ENCODE peak calls at places on chromosomes 11 and 22, in seven cellular contexts. R is neuronal stem cell, S is H9, E is IMR-90, N is H1, M is mesenchymal stem cell, P is trophoblast cell. Y is an unnamed sample.

GRCh38 chr11:58629857-58630256 is 7.4 kb downstream of the CNTF start:
- DNase-seq in R (no peak), S (peak; percentile 39), E (peak; percentile 71), N (no peak), M (peak; percentile 58), P (no peak), Y (peak; percentile 76)

GRCh38 chr22:24155597-24156145 is 25.6 kb upstream of the SUSD2 start:
- DNase-seq in R (peak; percentile 30), S (peak; percentile 55), E (peak; percentile 65), N (peak; percentile 80), M (peak; percentile 77), P (no peak), Y (peak; percentile 52)

GRCh38 chr22:39130892-39131855 is 21.3 kb downstream of the CBX7 start:
- DNase-seq in R (peak; percentile 82), S (peak; percentile 34), E (peak; percentile 42), N (no peak), M (peak; percentile 47), P (no peak), Y (no peak)

GRCh38 chr22:49853981-49854791 is 542 bp downstream of the ZBED4 start:
- DNase-seq in R (peak; percentile 39), S (peak; percentile 38), E (peak; percentile 17), N (peak; percentile 54), M (peak; percentile 53), P (peak; percentile 27), Y (peak; percentile 52)

GRCh38 chr22:42895087-42895486 is 38.0 kb upstream of the ARFGAP3 start:
- DNase-seq in R (no peak), S (no peak), E (no peak), N (no peak), M (peak; percentile 11), P (no peak), Y (no peak)

GRCh38 chr22:19974935-19975706 is 33.5 kb upstream of the TXNRD2 start:
- DNase-seq in R (no peak), S (peak; percentile 46), E (no peak), N (no peak), M (no peak), P (peak; percentile 94), Y (peak; percentile 41)

GRCh38 chr22:35630387-35630793 is 13.3 kb upstream of the MB start:
- DNase-seq in R (no peak), S (peak; percentile 57), E (peak; percentile 63), N (no peak), M (peak; percentile 77), P (peak; percentile 89), Y (peak; percentile 87)

GRCh38 chr11:18310800-18311340 is 11.1 kb downstream of the HPS5 start:
- DNase-seq in R (no peak), S (no peak), E (no peak), N (no peak), M (no peak), P (no peak), Y (no peak)

GRCh38 chr11:76787271-76787670 is 4.1 kb downstream of the TSKU start:
- DNase-seq in R (no peak), S (no peak), E (no peak), N (no peak), M (no peak), P (no peak), Y (no peak)

GRCh38 chr22:47059701-47060161 is 297.3 kb downstream of the TBC1D22A start:
- DNase-seq in R (no peak), S (no peak), E (no peak), N (no peak), M (no peak), P (no peak), Y (no peak)

GRCh38 chr11:14288189-14288935 is 70.6 kb downstream of the RRAS2 start:
- DNase-seq in R (no peak), S (no peak), E (peak; percentile 89), N (no peak), M (peak; percentile 82), P (no peak), Y (no peak)

GRCh38 chr11:1752907-1753425 is 2.6 kb upstream of the IFITM10 start:
- DNase-seq in R (no peak), S (no peak), E (no peak), N (no peak), M (no peak), P (no peak), Y (no peak)

GRCh38 chr11:64751136-64751535 is 7.2 kb upstream of the RASGRP2 start:
- DNase-seq in R (no peak), S (no peak), E (no peak), N (no peak), M (no peak), P (no peak), Y (no peak)

GRCh38 chr11:32079511-32079910 is 11.4 kb upstream of the RCN1 start:
- DNase-seq in R (no peak), S (no peak), E (no peak), N (no peak), M (no peak), P (no peak), Y (no peak)

GRCh38 chr11:93513763-93514162 is 29.4 kb downstream of the SMCO4 start:
- DNase-seq in R (no peak), S (no peak), E (no peak), N (no peak), M (no peak), P (no peak), Y (no peak)

GRCh38 chr11:67304511-67305113 is 1.3 kb downstream of the SSH3 start:
- DNase-seq in R (no peak), S (peak; percentile 28), E (no peak), N (no peak), M (no peak), P (no peak), Y (no peak)

GRCh38 chr22:21102659-21103267 is 57.0 kb downstream of the LRRC74B start:
- DNase-seq in R (peak; percentile 81), S (peak; percentile 95), E (peak; percentile 37), N (peak; percentile 96), M (peak; percentile 69), P (peak; percentile 56), Y (peak; percentile 97)

GRCh38 chr11:20002312-20003216 is 157.7 kb downstream of the DBX1 start:
- DNase-seq in R (no peak), S (no peak), E (no peak), N (no peak), M (no peak), P (no peak), Y (no peak)

GRCh38 chr22:28998681-28999080 is 63.0 kb downstream of the C22orf31 start:
- DNase-seq in R (no peak), S (no peak), E (no peak), N (no peak), M (no peak), P (no peak), Y (no peak)

GRCh38 chr11:128889657-128890213 is 1.4 kb upstream of the KCNJ5 start:
- DNase-seq in R (no peak), S (no peak), E (no peak), N (no peak), M (no peak), P (no peak), Y (no peak)
- H2AK5ac ChIP-seq in R (peak overlapping the region; percentile 9), S (no peak overlapping the region), E (no peak overlapping the region), N (peak overlapping the region; percentile 29), M (no peak overlapping the region), P (no peak overlapping the region), Y (no peak overlapping the region)

GRCh38 chr11:65777241-65777640 is 3.5 kb downstream of the AP5B1 start:
- DNase-seq in R (no peak), S (no peak), E (no peak), N (no peak), M (no peak), P (no peak), Y (no peak)
- H3K27ac ChIP-seq in R (no peak overlapping the region), S (no peak overlapping the region), E (no peak overlapping the region), N (no peak overlapping the region), M (no peak overlapping the region), P (peak overlapping the region; percentile 81), Y (no peak overlapping the region)

GRCh38 chr11:42766191-42766590 is 545.6 kb upstream of the API5 start:
- DNase-seq in R (no peak), S (no peak), E (no peak), N (no peak), M (no peak), P (no peak), Y (no peak)
- H2BK5ac ChIP-seq in R (no peak overlapping the region), S (no peak overlapping the region), E (no peak overlapping the region), N (no peak overlapping the region), M (no peak overlapping the region), P (no peak overlapping the region), Y (no peak overlapping the region)

DNA sequence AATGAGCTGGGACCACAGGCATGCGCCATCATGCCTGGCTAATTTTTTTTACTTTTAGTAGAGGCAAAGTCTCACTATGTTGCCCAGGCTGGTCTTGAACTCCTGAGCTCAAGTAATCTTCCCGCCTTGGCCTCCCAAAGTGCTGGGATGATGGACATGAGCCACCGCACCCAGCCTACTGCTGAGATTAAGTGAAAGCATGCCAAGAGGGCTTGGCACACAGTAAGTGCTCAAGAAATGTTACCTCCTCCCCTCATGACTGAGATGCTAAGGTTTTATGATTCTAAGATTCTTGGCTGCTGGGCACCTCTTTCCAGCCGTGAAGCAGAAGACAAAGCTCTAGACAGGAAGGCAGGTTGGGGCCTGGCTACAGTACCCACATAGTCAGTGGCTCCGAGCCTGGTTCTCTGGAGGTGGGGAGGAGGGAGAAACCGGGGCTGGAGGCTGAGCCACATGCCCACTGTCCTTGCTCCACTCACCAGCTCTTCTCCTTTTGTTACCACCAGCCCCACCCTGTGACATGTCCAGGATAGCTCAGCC is 12.8 kb downstream of the ARHGEF17 start:
- DNase-seq in R (no peak), S (no peak), E (peak; percentile 40), N (no peak), M (peak; percentile 46), P (no peak), Y (no peak)
- H2AK5ac ChIP-seq in R (no peak overlapping the region), S (no peak overlapping the region), E (peak overlapping the region; percentile 95), N (peak overlapping the region; percentile 53), M (peak overlapping the region; percentile 95), P (peak overlapping the region; percentile 27), Y (no peak overlapping the region)

DNA sequence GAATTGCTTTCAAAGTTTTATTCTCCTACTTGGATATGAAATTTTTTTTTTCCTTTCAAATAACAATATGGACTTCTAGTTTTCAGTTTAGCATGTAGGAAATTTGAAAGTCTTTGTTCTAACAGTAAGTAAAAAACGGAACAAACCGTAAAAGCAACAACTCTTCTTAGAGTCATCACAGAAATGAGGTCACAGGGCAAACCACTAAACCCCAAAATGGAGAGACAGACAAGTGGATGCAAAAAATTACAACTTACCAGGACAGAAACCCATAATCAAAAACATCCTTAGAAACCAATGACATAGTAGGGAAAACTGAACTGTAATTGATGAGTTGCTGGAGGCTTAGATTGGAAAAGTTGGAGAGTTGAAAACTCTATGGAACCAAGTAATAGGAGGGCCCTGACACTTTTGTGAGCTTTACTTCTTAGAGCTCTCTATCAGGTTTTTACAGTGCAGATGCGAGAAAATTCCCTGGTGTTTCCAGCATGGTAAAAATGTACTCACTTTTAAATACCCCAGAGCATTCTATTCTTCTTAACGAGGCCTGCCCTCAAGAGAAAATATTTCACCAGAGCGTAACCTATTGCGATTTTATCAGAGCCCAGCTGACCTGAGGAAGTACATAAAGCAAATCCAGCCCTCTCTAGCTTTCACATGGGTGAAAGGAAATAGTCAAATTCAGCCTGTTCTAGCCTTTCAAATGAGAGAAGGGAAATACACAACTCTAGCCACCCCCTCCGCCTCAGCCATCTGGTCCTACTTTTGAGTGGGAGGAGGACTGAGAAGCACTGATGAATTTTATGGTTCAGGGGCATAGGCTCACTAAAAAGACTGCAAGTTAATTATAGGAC is 39.2 kb downstream of the CASP12 start:
- DNase-seq in R (no peak), S (no peak), E (no peak), N (no peak), M (peak; percentile 7), P (peak; percentile 27), Y (no peak)
- H3K27ac ChIP-seq in R (no peak overlapping the region), S (no peak overlapping the region), E (no peak overlapping the region), N (no peak overlapping the region), M (no peak overlapping the region), P (no peak overlapping the region), Y (no peak overlapping the region)